ENCODE peak calls at places on chromosomes 13 and 19, in five cellular contexts. One of them, this sample, is unnamed.

GRCh38 chr19:7806876-7807275 is 23.1 kb upstream of the EVI5L start:
- DNase-seq in astrocyte of the hippocampus: no peak
- DNase-seq in activated CD4-positive, CD25-positive, alpha-beta regulatory T cell treated with anti-CD3 and anti-CD28 coated beads, Interleukin-2, amount 50 U/mL, for 16 hours: no peak
- DNase-seq in dermis microvascular lymphatic vessel endothelial cell: no peak
- DNase-seq in left cardiac atrium: no peak
- DNase-seq in this sample: no peak

GRCh38 chr13:50845211-50845610 is 1.7 kb upstream of the DLEU7 start:
- DNase-seq in astrocyte of the hippocampus: peak
- DNase-seq in activated CD4-positive, CD25-positive, alpha-beta regulatory T cell treated with anti-CD3 and anti-CD28 coated beads, Interleukin-2, amount 50 U/mL, for 16 hours: no peak
- DNase-seq in dermis microvascular lymphatic vessel endothelial cell: no peak
- DNase-seq in left cardiac atrium: no peak
- DNase-seq in this sample: no peak

GRCh38 chr13:59746291-59746962 is 417.3 kb downstream of the DIAPH3 start:
- DNase-seq in astrocyte of the hippocampus: peak
- DNase-seq in activated CD4-positive, CD25-positive, alpha-beta regulatory T cell treated with anti-CD3 and anti-CD28 coated beads, Interleukin-2, amount 50 U/mL, for 16 hours: no peak
- DNase-seq in dermis microvascular lymphatic vessel endothelial cell: no peak
- DNase-seq in left cardiac atrium: no peak
- DNase-seq in this sample: no peak

GRCh38 chr19:58097349-58097748 is 682 bp downstream of the ZSCAN18 start:
- DNase-seq in astrocyte of the hippocampus: no peak
- DNase-seq in activated CD4-positive, CD25-positive, alpha-beta regulatory T cell treated with anti-CD3 and anti-CD28 coated beads, Interleukin-2, amount 50 U/mL, for 16 hours: no peak
- DNase-seq in dermis microvascular lymphatic vessel endothelial cell: no peak
- DNase-seq in left cardiac atrium: no peak
- DNase-seq in this sample: no peak

GRCh38 chr19:10112895-10113591 is 1.6 kb downstream of the P2RY11 start:
- DNase-seq in astrocyte of the hippocampus: peak
- DNase-seq in activated CD4-positive, CD25-positive, alpha-beta regulatory T cell treated with anti-CD3 and anti-CD28 coated beads, Interleukin-2, amount 50 U/mL, for 16 hours: no peak
- DNase-seq in dermis microvascular lymphatic vessel endothelial cell: no peak
- DNase-seq in left cardiac atrium: no peak
- DNase-seq in this sample: peak

GRCh38 chr13:39405107-39405506 is 197.9 kb downstream of the LHFPL6 start:
- DNase-seq in astrocyte of the hippocampus: no peak
- DNase-seq in activated CD4-positive, CD25-positive, alpha-beta regulatory T cell treated with anti-CD3 and anti-CD28 coated beads, Interleukin-2, amount 50 U/mL, for 16 hours: no peak
- DNase-seq in dermis microvascular lymphatic vessel endothelial cell: no peak
- DNase-seq in left cardiac atrium: no peak
- DNase-seq in this sample: no peak

GRCh38 chr19:38287604-38288003 is 16.4 kb upstream of the C19orf33 start:
- DNase-seq in astrocyte of the hippocampus: peak
- DNase-seq in activated CD4-positive, CD25-positive, alpha-beta regulatory T cell treated with anti-CD3 and anti-CD28 coated beads, Interleukin-2, amount 50 U/mL, for 16 hours: no peak
- DNase-seq in dermis microvascular lymphatic vessel endothelial cell: no peak
- DNase-seq in left cardiac atrium: no peak
- DNase-seq in this sample: no peak

GRCh38 chr13:46575843-46576242 is 22.9 kb downstream of the LRCH1 start:
- DNase-seq in astrocyte of the hippocampus: peak
- DNase-seq in activated CD4-positive, CD25-positive, alpha-beta regulatory T cell treated with anti-CD3 and anti-CD28 coated beads, Interleukin-2, amount 50 U/mL, for 16 hours: no peak
- DNase-seq in dermis microvascular lymphatic vessel endothelial cell: no peak
- DNase-seq in left cardiac atrium: peak
- DNase-seq in this sample: no peak

GRCh38 chr13:48496271-48496670 is 36.6 kb downstream of the RCBTB2 start:
- DNase-seq in astrocyte of the hippocampus: no peak
- DNase-seq in activated CD4-positive, CD25-positive, alpha-beta regulatory T cell treated with anti-CD3 and anti-CD28 coated beads, Interleukin-2, amount 50 U/mL, for 16 hours: no peak
- DNase-seq in dermis microvascular lymphatic vessel endothelial cell: no peak
- DNase-seq in left cardiac atrium: no peak
- DNase-seq in this sample: no peak

GRCh38 chr13:35471466-35472307 is 4.8 kb downstream of the MAB21L1 start:
- DNase-seq in astrocyte of the hippocampus: peak
- DNase-seq in activated CD4-positive, CD25-positive, alpha-beta regulatory T cell treated with anti-CD3 and anti-CD28 coated beads, Interleukin-2, amount 50 U/mL, for 16 hours: no peak
- DNase-seq in dermis microvascular lymphatic vessel endothelial cell: no peak
- DNase-seq in left cardiac atrium: no peak
- DNase-seq in this sample: no peak

GRCh38 chr13:114179087-114179658 is at the start of gene CFAP97D2:
- DNase-seq in astrocyte of the hippocampus: no peak
- DNase-seq in activated CD4-positive, CD25-positive, alpha-beta regulatory T cell treated with anti-CD3 and anti-CD28 coated beads, Interleukin-2, amount 50 U/mL, for 16 hours: no peak
- DNase-seq in dermis microvascular lymphatic vessel endothelial cell: no peak
- DNase-seq in left cardiac atrium: no peak
- DNase-seq in this sample: no peak

This sample was measured in NCI-H345.